ENCODE peak calls at places on chromosomes 7 and 10, in four cellular contexts. W is HepG2, T is GM12878, F is K562. Z is an unnamed sample.

GRCh38 chr7:20095441-20095840 is 121.7 kb downstream of the MACC1 start:
- DNase-seq in W (no peak), T (no peak), F (no peak), Z (no peak)

GRCh38 chr10:120997313-120998102 is 146.3 kb downstream of the WDR11 start:
- DNase-seq in W (no peak), T (no peak), F (no peak), Z (no peak)

GRCh38 chr10:71547841-71548493 is 151.2 kb downstream of the CDH23 start:
- DNase-seq in W (no peak), T (no peak), F (no peak), Z (no peak)

GRCh38 chr7:3294432-3295100 is 6.5 kb upstream of the SDK1 start:
- DNase-seq in W (no peak), T (no peak), F (no peak), Z (peak; percentile 36)

GRCh38 chr10:127196227-127196954 is at the start of gene INSYN2A:
- DNase-seq in W (no peak), T (no peak), F (no peak), Z (peak; percentile 67)

GRCh38 chr10:378930-379704 is 243.9 kb downstream of the ZMYND11 start:
- DNase-seq in W (no peak), T (no peak), F (no peak), Z (no peak)

GRCh38 chr7:120927454-120928103 is 23.0 kb upstream of the ING3 start:
- DNase-seq in W (no peak), T (peak; percentile 46), F (no peak), Z (no peak)

GRCh38 chr7:47852330-47853245 is 95.7 kb downstream of the PKD1L1 start:
- DNase-seq in W (no peak), T (no peak), F (no peak), Z (peak; percentile 51)

GRCh38 chr7:114789161-114789560 is 132.7 kb upstream of the MDFIC start:
- DNase-seq in W (no peak), T (no peak), F (no peak), Z (no peak)

GRCh38 chr10:125768217-125768616 is 7.4 kb downstream of the MMP21 start:
- DNase-seq in W (no peak), T (no peak), F (peak; percentile 36), Z (no peak)

GRCh38 chr10:86337121-86337601 is 29.4 kb downstream of the GRID1 start:
- DNase-seq in W (no peak), T (no peak), F (no peak), Z (no peak)

GRCh38 chr10:118584181-118584954 is 11.1 kb downstream of the PRLHR start:
- DNase-seq in W (no peak), T (no peak), F (no peak), Z (no peak)

GRCh38 chr10:132869621-132870020 is 72.7 kb downstream of the CFAP46 start:
- DNase-seq in W (no peak), T (no peak), F (no peak), Z (peak; percentile 4)

GRCh38 chr10:43230101-43230908 is 36.6 kb downstream of the RASGEF1A start:
- DNase-seq in W (no peak), T (no peak), F (no peak), Z (peak; percentile 46)

GRCh38 chr7:1645071-1646015 is 24.7 kb upstream of the ELFN1 start:
- DNase-seq in W (no peak), T (no peak), F (no peak), Z (no peak)

GRCh38 chr7:78968951-78969350 is 484.5 kb downstream of the MAGI2 start:
- DNase-seq in W (no peak), T (no peak), F (no peak), Z (peak; percentile 58)

GRCh38 chr7:128869138-128869943 is 6.7 kb downstream of the ATP6V1F start:
- DNase-seq in W (no peak), T (no peak), F (no peak), Z (peak; percentile 62)

GRCh38 chr10:62620491-62620890 is 184.0 kb upstream of the ADO start:
- DNase-seq in W (no peak), T (no peak), F (no peak), Z (no peak)

GRCh38 chr10:118698421-118698820 is 56.3 kb downstream of the CACUL1 start:
- DNase-seq in W (peak; percentile 10), T (peak; percentile 80), F (peak; percentile 23), Z (no peak)

GRCh38 chr10:110074986-110075664 is 67.3 kb downstream of the ADD3 start:
- DNase-seq in W (no peak), T (no peak), F (no peak), Z (no peak)

GRCh38 chr10:110556993-110557601 is 10.4 kb upstream of the SMC3 start:
- DNase-seq in W (peak; percentile 24), T (no peak), F (peak; percentile 39), Z (peak; percentile 71)

GRCh38 chr10:44464503-44464902 is 79.6 kb upstream of the CXCL12 start:
- DNase-seq in W (no peak), T (no peak), F (no peak), Z (no peak)

GRCh38 chr10:44467090-44467489 is 82.2 kb upstream of the CXCL12 start:
- DNase-seq in W (no peak), T (no peak), F (no peak), Z (no peak)

GRCh38 chr10:44466236-44466635 is 81.3 kb upstream of the CXCL12 start:
- DNase-seq in W (no peak), T (no peak), F (no peak), Z (no peak)

GRCh38 chr10:44463511-44464121 is 78.7 kb upstream of the CXCL12 start:
- DNase-seq in W (no peak), T (no peak), F (no peak), Z (no peak)

DNA sequence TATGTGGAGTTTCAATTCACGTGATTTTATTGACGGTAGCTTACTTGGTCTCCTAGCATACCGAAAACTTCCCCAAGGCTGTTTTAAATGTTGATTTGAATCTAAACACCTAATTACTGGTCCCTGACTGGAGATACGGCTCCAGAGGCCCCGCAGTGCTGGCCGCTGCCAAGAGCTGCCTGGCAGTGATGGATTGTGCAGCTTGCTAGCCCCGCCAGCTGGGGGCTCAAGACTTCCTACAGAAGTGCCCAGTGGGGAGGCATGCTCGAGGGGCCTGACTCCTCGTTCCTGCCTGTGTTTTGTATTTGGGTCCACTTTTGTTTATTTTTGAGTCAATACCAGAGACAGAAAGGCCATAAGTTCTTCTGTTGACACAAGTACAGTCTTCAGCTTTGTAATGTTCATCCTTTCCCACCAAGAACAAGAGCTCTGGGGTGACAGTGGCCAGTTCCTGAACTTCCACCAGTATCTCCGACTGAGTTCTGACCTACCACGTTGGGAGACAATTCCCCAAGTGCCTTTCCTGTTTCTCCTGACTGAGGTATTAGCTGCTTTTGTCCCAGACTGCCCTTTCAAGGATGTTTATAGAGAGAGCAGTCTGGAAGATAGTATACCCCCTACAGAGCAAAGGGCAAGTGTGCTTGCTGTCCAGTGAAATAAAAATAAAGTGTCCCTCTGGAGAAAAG is 80.7 kb upstream of the CXCL12 start:
- DNase-seq in W (no peak), T (no peak), F (no peak), Z (no peak)
- TF ChIP-seq NR2C2 in W (no peak), T (no peak), F (no peak), Z (no peak)

DNA sequence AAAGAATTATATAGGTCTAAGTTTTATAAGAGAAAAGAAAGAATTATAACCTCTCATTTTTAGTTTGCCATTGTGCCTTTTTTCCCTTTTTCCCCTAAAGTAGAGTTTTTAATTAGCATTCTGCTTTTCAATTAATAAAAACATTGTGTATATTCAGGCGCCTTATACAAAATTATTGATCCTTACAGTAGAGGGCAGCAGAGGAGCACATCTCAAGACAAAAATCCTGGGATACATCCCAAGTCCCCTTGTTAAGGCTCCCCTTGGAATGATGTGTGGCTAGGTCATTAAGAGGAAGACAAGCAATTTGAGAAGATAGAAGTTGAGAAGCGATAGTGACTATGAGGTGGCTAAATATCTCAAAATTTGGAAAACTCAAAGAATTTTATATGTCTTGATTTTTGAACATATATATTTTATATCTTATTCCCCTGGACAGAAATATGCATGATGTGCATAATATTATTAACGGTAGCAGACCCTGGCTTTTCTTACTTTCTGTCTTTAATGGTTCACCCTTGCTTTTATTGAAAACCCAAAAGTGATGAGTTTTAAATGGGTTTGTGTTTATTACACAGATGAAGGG is 19.1 kb upstream of the TPK1 start:
- DNase-seq in W (peak; percentile 4), T (no peak), F (peak; percentile 39), Z (no peak)
- TF ChIP-seq NR2C2 in W (no peak), T (no peak), F (no peak), Z (no peak)

GRCh38 chr7:51062222-51062987 is 254.2 kb downstream of the COBL start:
- DNase-seq in W (no peak), T (no peak), F (no peak), Z (no peak)
- TF ChIP-seq NR2C2 in W (no peak), T (no peak), F (no peak), Z (no peak)

GRCh38 chr7:17882685-17883084 is 57.6 kb downstream of the SNX13 start:
- DNase-seq in W (no peak), T (no peak), F (no peak), Z (peak; percentile 18)

GRCh38 chr7:17887286-17887685 is 53.0 kb downstream of the SNX13 start:
- DNase-seq in W (no peak), T (no peak), F (no peak), Z (no peak)
- TF ChIP-seq NR2C2 in W (no peak), T (no peak), F (no peak), Z (no peak)

GRCh38 chr10:93139059-93139658 is 65.5 kb downstream of the CYP26A1 start:
- DNase-seq in W (no peak), T (no peak), F (no peak), Z (no peak)

GRCh38 chr10:93143286-93143685 is 69.6 kb downstream of the CYP26A1 start:
- DNase-seq in W (no peak), T (no peak), F (no peak), Z (no peak)

GRCh38 chr10:93142534-93142933 is 68.8 kb downstream of the CYP26A1 start:
- DNase-seq in W (no peak), T (no peak), F (no peak), Z (no peak)

GRCh38 chr10:93138113-93138870 is 64.6 kb downstream of the CYP26A1 start:
- DNase-seq in W (no peak), T (no peak), F (no peak), Z (no peak)
- TF ChIP-seq NR2C2 in W (no peak), T (no peak), F (no peak), Z (no peak)

GRCh38 chr10:124105594-124105993 is 12.2 kb upstream of the CHST15 start:
- DNase-seq in W (no peak), T (no peak), F (no peak), Z (no peak)
- TF ChIP-seq NR2C2 in W (no peak), T (no peak), F (no peak), Z (no peak)

DNA sequence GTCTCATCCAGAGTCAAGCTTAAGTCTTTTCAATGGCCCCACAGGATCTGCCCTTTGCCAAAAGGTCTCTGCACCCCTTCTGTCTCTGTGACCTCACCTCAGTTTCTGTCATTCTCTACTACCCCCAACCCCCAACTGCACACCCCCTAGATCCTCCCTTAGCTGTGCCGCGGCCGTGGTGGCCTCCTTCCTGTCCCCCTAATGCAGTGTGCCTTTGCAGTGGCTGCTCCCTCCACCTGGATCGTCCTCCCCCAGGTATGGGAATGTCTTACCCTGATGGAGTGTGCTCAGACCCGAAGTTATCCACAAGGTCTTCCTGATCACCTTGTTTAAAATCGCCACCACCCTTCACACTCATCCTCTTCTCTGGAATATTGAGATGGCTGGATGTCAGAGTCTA is 9.6 kb downstream of the FGF8 start:
- DNase-seq in W (no peak), T (no peak), F (no peak), Z (no peak)
- TF ChIP-seq NR2C2 in W (no peak), T (no peak), F (no peak), Z (no peak)